ENCODE peak calls at places on chromosomes 12 and 14, in four cellular contexts. One of them, this sample, is unnamed.

GRCh38 chr12:113207621-113208040 is 13.6 kb upstream of the TPCN1 start:
- DNase-seq in kidney: peak; percentile 22
- DNase-seq in heart left ventricle: no peak
- DNase-seq in dorsolateral prefrontal cortex: no peak
- DNase-seq in this sample: no peak

GRCh38 chr14:72605096-72605920 is 288.6 kb downstream of the DPF3 start:
- DNase-seq in kidney: no peak
- DNase-seq in heart left ventricle: no peak
- DNase-seq in dorsolateral prefrontal cortex: no peak
- DNase-seq in this sample: no peak

GRCh38 chr12:126093911-126094310 is 1028.7 kb downstream of the AACS start:
- DNase-seq in kidney: no peak
- DNase-seq in heart left ventricle: no peak
- DNase-seq in dorsolateral prefrontal cortex: no peak
- DNase-seq in this sample: peak; percentile 11

GRCh38 chr12:31589582-31589895 is 1.4 kb downstream of the DENND5B start:
- DNase-seq in kidney: no peak
- DNase-seq in heart left ventricle: peak; percentile 86
- DNase-seq in dorsolateral prefrontal cortex: no peak
- DNase-seq in this sample: no peak

GRCh38 chr12:24561411-24561871 is 387.5 kb downstream of the BCAT1 start:
- DNase-seq in kidney: no peak
- DNase-seq in heart left ventricle: no peak
- DNase-seq in dorsolateral prefrontal cortex: no peak
- DNase-seq in this sample: no peak

GRCh38 chr12:15227004-15227679 is 5.9 kb upstream of the RERG start:
- DNase-seq in kidney: peak; percentile 59
- DNase-seq in heart left ventricle: no peak
- DNase-seq in dorsolateral prefrontal cortex: no peak
- DNase-seq in this sample: peak; percentile 45

GRCh38 chr12:110869035-110869434 is 22.2 kb downstream of the CCDC63 start:
- DNase-seq in kidney: no peak
- DNase-seq in heart left ventricle: no peak
- DNase-seq in dorsolateral prefrontal cortex: no peak
- DNase-seq in this sample: no peak

GRCh38 chr12:132936163-132936562 is 19.9 kb downstream of the ZNF605 start:
- DNase-seq in kidney: no peak
- DNase-seq in heart left ventricle: no peak
- DNase-seq in dorsolateral prefrontal cortex: no peak
- DNase-seq in this sample: no peak

GRCh38 chr12:54355104-54355815 is 9.0 kb downstream of the GPR84 start:
- DNase-seq in kidney: no peak
- DNase-seq in heart left ventricle: no peak
- DNase-seq in dorsolateral prefrontal cortex: no peak
- DNase-seq in this sample: no peak

GRCh38 chr12:62259311-62259992 is 752 bp upstream of the USP15 start:
- DNase-seq in kidney: no peak
- DNase-seq in heart left ventricle: no peak
- DNase-seq in dorsolateral prefrontal cortex: no peak
- DNase-seq in this sample: no peak

GRCh38 chr12:130689408-130690405 is 26.4 kb downstream of the RIMBP2 start:
- DNase-seq in kidney: peak; percentile 46
- DNase-seq in heart left ventricle: no peak
- DNase-seq in dorsolateral prefrontal cortex: no peak
- DNase-seq in this sample: no peak

GRCh38 chr12:68310370-68310769 is 21.8 kb downstream of the MDM1 start:
- DNase-seq in kidney: no peak
- DNase-seq in heart left ventricle: no peak
- DNase-seq in dorsolateral prefrontal cortex: no peak
- DNase-seq in this sample: no peak

GRCh38 chr12:107884769-107885694 is 110.5 kb downstream of the ASCL4 start:
- DNase-seq in kidney: peak; percentile 71
- DNase-seq in heart left ventricle: no peak
- DNase-seq in dorsolateral prefrontal cortex: peak; percentile 57
- DNase-seq in this sample: peak; percentile 59

GRCh38 chr12:11741434-11742092 is 92.1 kb downstream of the ETV6 start:
- DNase-seq in kidney: no peak
- DNase-seq in heart left ventricle: no peak
- DNase-seq in dorsolateral prefrontal cortex: no peak
- DNase-seq in this sample: no peak

GRCh38 chr12:5217936-5218335 is 174.3 kb downstream of the KCNA5 start:
- DNase-seq in kidney: no peak
- DNase-seq in heart left ventricle: no peak
- DNase-seq in dorsolateral prefrontal cortex: no peak
- DNase-seq in this sample: no peak

GRCh38 chr14:92637228-92637627 is 111.2 kb downstream of the LGMN start:
- DNase-seq in kidney: no peak
- DNase-seq in heart left ventricle: no peak
- DNase-seq in dorsolateral prefrontal cortex: no peak
- DNase-seq in this sample: no peak

GRCh38 chr14:105138021-105138541 is 30.5 kb downstream of the JAG2 start:
- DNase-seq in kidney: no peak
- DNase-seq in heart left ventricle: peak; percentile 61
- DNase-seq in dorsolateral prefrontal cortex: no peak
- DNase-seq in this sample: no peak

GRCh38 chr12:115810166-115810565 is 467.3 kb downstream of the MED13L start:
- DNase-seq in kidney: no peak
- DNase-seq in heart left ventricle: no peak
- DNase-seq in dorsolateral prefrontal cortex: no peak
- DNase-seq in this sample: no peak

GRCh38 chr14:72801841-72802587 is 91.9 kb downstream of the DPF3 start:
- DNase-seq in kidney: no peak
- DNase-seq in heart left ventricle: no peak
- DNase-seq in dorsolateral prefrontal cortex: no peak
- DNase-seq in this sample: no peak

GRCh38 chr12:106380954-106381353 is 23.4 kb downstream of the POLR3B start:
- DNase-seq in kidney: no peak
- DNase-seq in heart left ventricle: no peak
- DNase-seq in dorsolateral prefrontal cortex: no peak
- DNase-seq in this sample: no peak

GRCh38 chr12:76137611-76138010 is 53.1 kb upstream of the NAP1L1 start:
- DNase-seq in kidney: no peak
- DNase-seq in heart left ventricle: no peak
- DNase-seq in dorsolateral prefrontal cortex: no peak
- DNase-seq in this sample: no peak

GRCh38 chr14:81164167-81164774 is 56.5 kb downstream of the GTF2A1 start:
- DNase-seq in kidney: no peak
- DNase-seq in heart left ventricle: no peak
- DNase-seq in dorsolateral prefrontal cortex: no peak
- DNase-seq in this sample: peak; percentile 74

GRCh38 chr14:58605465-58605864 is 32.3 kb upstream of the DACT1 start:
- DNase-seq in kidney: no peak
- DNase-seq in heart left ventricle: no peak
- DNase-seq in dorsolateral prefrontal cortex: no peak
- DNase-seq in this sample: no peak

GRCh38 chr12:15322164-15323054 is at the start of gene PTPRO:
- DNase-seq in kidney: peak; percentile 61
- DNase-seq in heart left ventricle: no peak
- DNase-seq in dorsolateral prefrontal cortex: peak; percentile 42
- DNase-seq in this sample: peak; percentile 50

GRCh38 chr14:49977126-49977841 is 84.4 kb downstream of the ARF6 start:
- DNase-seq in kidney: no peak
- DNase-seq in heart left ventricle: no peak
- DNase-seq in dorsolateral prefrontal cortex: no peak
- DNase-seq in this sample: no peak

GRCh38 chr12:125229878-125230530 is 164.8 kb downstream of the AACS start:
- DNase-seq in kidney: no peak
- DNase-seq in heart left ventricle: no peak
- DNase-seq in dorsolateral prefrontal cortex: peak; percentile 72
- DNase-seq in this sample: no peak

GRCh38 chr14:52877628-52878027 is 73.2 kb downstream of the FERMT2 start:
- DNase-seq in kidney: no peak
- DNase-seq in heart left ventricle: no peak
- DNase-seq in dorsolateral prefrontal cortex: no peak
- DNase-seq in this sample: no peak

GRCh38 chr12:15939111-15939510 is 28.0 kb downstream of the DERA start:
- DNase-seq in kidney: no peak
- DNase-seq in heart left ventricle: no peak
- DNase-seq in dorsolateral prefrontal cortex: no peak
- DNase-seq in this sample: no peak

GRCh38 chr12:10469701-10470100 is 16.5 kb upstream of the KLRC1 start:
- DNase-seq in kidney: no peak
- DNase-seq in heart left ventricle: no peak
- DNase-seq in dorsolateral prefrontal cortex: no peak
- DNase-seq in this sample: no peak

GRCh38 chr12:56128669-56129209 is 672 bp downstream of the ESYT1 start:
- DNase-seq in kidney: peak; percentile 84
- DNase-seq in heart left ventricle: no peak
- DNase-seq in dorsolateral prefrontal cortex: no peak
- DNase-seq in this sample: no peak

GRCh38 chr14:89921896-89922548 is 32.5 kb downstream of the EFCAB11 start:
- DNase-seq in kidney: no peak
- DNase-seq in heart left ventricle: no peak
- DNase-seq in dorsolateral prefrontal cortex: no peak
- DNase-seq in this sample: no peak

GRCh38 chr14:36773558-36773957 is 111.9 kb downstream of the PAX9 start:
- DNase-seq in kidney: no peak
- DNase-seq in heart left ventricle: no peak
- DNase-seq in dorsolateral prefrontal cortex: no peak
- DNase-seq in this sample: no peak

GRCh38 chr14:83559721-83560120 is 1970.2 kb upstream of the FLRT2 start:
- DNase-seq in kidney: no peak
- DNase-seq in heart left ventricle: no peak
- DNase-seq in dorsolateral prefrontal cortex: no peak
- DNase-seq in this sample: no peak

GRCh38 chr12:64883264-64884163 is 59.1 kb downstream of the TBC1D30 start:
- DNase-seq in kidney: no peak
- DNase-seq in heart left ventricle: no peak
- DNase-seq in dorsolateral prefrontal cortex: no peak
- DNase-seq in this sample: no peak

GRCh38 chr14:96057738-96058137 is 18.6 kb downstream of the C14orf132 start:
- DNase-seq in kidney: no peak
- DNase-seq in heart left ventricle: no peak
- DNase-seq in dorsolateral prefrontal cortex: no peak
- DNase-seq in this sample: no peak

GRCh38 chr14:93648440-93649168 is 139.7 kb downstream of the PRIMA1 start:
- DNase-seq in kidney: no peak
- DNase-seq in heart left ventricle: no peak
- DNase-seq in dorsolateral prefrontal cortex: no peak
- DNase-seq in this sample: peak; percentile 29

GRCh38 chr14:89359477-89360222 is 57.4 kb downstream of the FOXN3 start:
- DNase-seq in kidney: no peak
- DNase-seq in heart left ventricle: no peak
- DNase-seq in dorsolateral prefrontal cortex: peak; percentile 51
- DNase-seq in this sample: no peak

GRCh38 chr14:51996148-51996746 is 6.9 kb downstream of the RTRAF start:
- DNase-seq in kidney: no peak
- DNase-seq in heart left ventricle: no peak
- DNase-seq in dorsolateral prefrontal cortex: no peak
- DNase-seq in this sample: no peak

GRCh38 chr12:67541625-67541991 is 106.9 kb upstream of the DYRK2 start:
- DNase-seq in kidney: no peak
- DNase-seq in heart left ventricle: no peak
- DNase-seq in dorsolateral prefrontal cortex: no peak
- DNase-seq in this sample: peak; percentile 76

GRCh38 chr12:88784166-88784565 is 203.9 kb upstream of the KITLG start:
- DNase-seq in kidney: no peak
- DNase-seq in heart left ventricle: no peak
- DNase-seq in dorsolateral prefrontal cortex: no peak
- DNase-seq in this sample: no peak

GRCh38 chr12:77202457-77203060 is 137.2 kb upstream of the E2F7 start:
- DNase-seq in kidney: no peak
- DNase-seq in heart left ventricle: no peak
- DNase-seq in dorsolateral prefrontal cortex: no peak
- DNase-seq in this sample: no peak

GRCh38 chr12:77204055-77204454 is 138.7 kb upstream of the E2F7 start:
- DNase-seq in kidney: no peak
- DNase-seq in heart left ventricle: no peak
- DNase-seq in dorsolateral prefrontal cortex: no peak
- DNase-seq in this sample: peak; percentile 14
- TF ChIP-seq CTCF in kidney: no peak
- TF ChIP-seq CTCF in heart left ventricle: no peak
- TF ChIP-seq CTCF in dorsolateral prefrontal cortex: no peak
- TF ChIP-seq CTCF in this sample: no peak

DNA sequence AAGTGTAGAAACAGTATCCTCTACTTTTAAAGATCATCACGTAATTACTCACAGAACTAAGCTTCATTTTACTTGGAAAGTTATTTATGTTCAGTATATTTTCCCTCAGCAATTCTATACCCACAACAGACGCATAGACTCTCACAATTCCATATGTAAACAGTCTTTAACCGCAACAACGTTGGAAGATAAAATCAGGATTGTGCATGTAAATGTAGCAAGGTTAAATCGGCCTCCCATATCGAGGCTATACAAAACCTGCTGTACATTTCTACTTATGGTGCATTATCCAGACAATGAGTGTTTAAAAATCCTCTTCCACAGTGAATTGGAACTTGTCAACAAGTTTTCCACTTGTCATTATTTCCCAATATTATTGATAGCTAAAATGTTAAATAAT is 581.1 kb downstream of the SLC16A7 start:
- DNase-seq in kidney: no peak
- DNase-seq in heart left ventricle: no peak
- DNase-seq in dorsolateral prefrontal cortex: no peak
- DNase-seq in this sample: no peak
- TF ChIP-seq CTCF in kidney: no peak
- TF ChIP-seq CTCF in heart left ventricle: no peak
- TF ChIP-seq CTCF in dorsolateral prefrontal cortex: no peak
- TF ChIP-seq CTCF in this sample: no peak

GRCh38 chr14:76975865-76976622 is 52.5 kb downstream of the IRF2BPL start:
- DNase-seq in kidney: peak; percentile 59
- DNase-seq in heart left ventricle: no peak
- DNase-seq in dorsolateral prefrontal cortex: no peak
- DNase-seq in this sample: no peak
- TF ChIP-seq CTCF in kidney: no peak
- TF ChIP-seq CTCF in heart left ventricle: no peak
- TF ChIP-seq CTCF in dorsolateral prefrontal cortex: no peak
- TF ChIP-seq CTCF in this sample: no peak

GRCh38 chr12:49705479-49706267 is 1.5 kb downstream of the FMNL3 start:
- DNase-seq in kidney: no peak
- DNase-seq in heart left ventricle: peak; percentile 75
- DNase-seq in dorsolateral prefrontal cortex: no peak
- DNase-seq in this sample: no peak
- TF ChIP-seq CTCF in kidney: no peak
- TF ChIP-seq CTCF in heart left ventricle: no peak
- TF ChIP-seq CTCF in dorsolateral prefrontal cortex: no peak
- TF ChIP-seq CTCF in this sample: no peak

DNA sequence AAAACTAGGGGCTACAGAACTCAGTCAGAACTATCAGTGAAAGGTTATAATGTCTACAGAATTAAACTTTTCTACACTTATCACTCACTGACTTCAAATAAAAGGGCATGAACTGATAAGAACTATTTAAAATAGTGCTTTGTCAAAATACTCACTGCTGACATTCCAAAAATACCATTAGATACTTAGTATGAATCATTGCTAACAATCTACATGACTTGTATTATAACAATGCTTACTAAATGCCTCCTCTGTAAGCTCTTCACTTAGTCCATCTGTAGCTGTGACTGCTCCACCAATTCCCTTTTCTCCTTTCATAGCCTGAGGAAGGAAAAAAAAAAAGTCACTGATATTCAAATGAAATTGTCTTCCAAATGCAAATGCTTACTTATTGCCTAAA is 17.0 kb downstream of the NFYB start:
- DNase-seq in kidney: no peak
- DNase-seq in heart left ventricle: no peak
- DNase-seq in dorsolateral prefrontal cortex: no peak
- DNase-seq in this sample: no peak
- TF ChIP-seq CTCF in kidney: no peak
- TF ChIP-seq CTCF in heart left ventricle: no peak
- TF ChIP-seq CTCF in dorsolateral prefrontal cortex: no peak
- TF ChIP-seq CTCF in this sample: no peak

This sample was measured in Calu3.